ENCODE peak calls at places on chromosomes 13 and 19, in six cellular contexts. J, A, I, S, N and U are unnamed samples.

GRCh38 chr13:27644302-27644701 is 22.6 kb downstream of the POLR1D start:
- DNase-seq in J (no peak), A (no peak), I (no peak), S (no peak), N (no peak), U (peak; percentile 2)

GRCh38 chr13:50867641-50867952 is 24.1 kb upstream of the DLEU7 start:
- DNase-seq in J (no peak), A (no peak), I (no peak), S (no peak), N (no peak), U (no peak)

GRCh38 chr13:106329941-106330340 is 205.5 kb downstream of the EFNB2 start:
- DNase-seq in J (no peak), A (no peak), I (no peak), S (peak; percentile 71), N (no peak), U (no peak)

GRCh38 chr13:23749288-23749880 is 139.8 kb downstream of the MIPEP start:
- DNase-seq in J (no peak), A (no peak), I (no peak), S (no peak), N (no peak), U (no peak)

GRCh38 chr13:63954683-63955082 is 2539.0 kb upstream of the PCDH20 start:
- DNase-seq in J (no peak), A (no peak), I (no peak), S (no peak), N (no peak), U (no peak)

GRCh38 chr19:6235031-6235951 is 44.5 kb downstream of the MLLT1 start:
- DNase-seq in J (no peak), A (no peak), I (no peak), S (no peak), N (no peak), U (no peak)

GRCh38 chr19:19064811-19065745 is 1.3 kb downstream of the SLC25A42 start:
- DNase-seq in J (peak; percentile 12), A (no peak), I (no peak), S (peak; percentile 47), N (no peak), U (no peak)

GRCh38 chr13:30736921-30737320 is 1.6 kb downstream of the ALOX5AP start:
- DNase-seq in J (no peak), A (no peak), I (no peak), S (no peak), N (no peak), U (no peak)

GRCh38 chr19:5143471-5144411 is 174.8 kb downstream of the KDM4B start:
- DNase-seq in J (no peak), A (no peak), I (peak; percentile 6), S (no peak), N (no peak), U (no peak)

GRCh38 chr13:63737418-63737817 is 2321.8 kb upstream of the PCDH20 start:
- DNase-seq in J (no peak), A (no peak), I (no peak), S (no peak), N (no peak), U (no peak)

GRCh38 chr19:18339703-18340102 is 695 bp upstream of the PGPEP1 start:
- DNase-seq in J (no peak), A (no peak), I (no peak), S (peak; percentile 33), N (no peak), U (no peak)

GRCh38 chr19:8310342-8311055 is 2.3 kb upstream of the CD320 start:
- DNase-seq in J (no peak), A (peak; percentile 2), I (peak; percentile 7), S (peak; percentile 16), N (no peak), U (no peak)

GRCh38 chr13:48116808-48117207 is 21.9 kb upstream of the MED4 start:
- DNase-seq in J (no peak), A (no peak), I (no peak), S (no peak), N (no peak), U (no peak)

GRCh38 chr13:99865420-99865930 is 106.1 kb downstream of the ZIC5 start:
- DNase-seq in J (no peak), A (no peak), I (no peak), S (no peak), N (no peak), U (no peak)

GRCh38 chr13:36493046-36493445 is 60.8 kb downstream of the CCNA1 start:
- DNase-seq in J (no peak), A (no peak), I (no peak), S (no peak), N (no peak), U (no peak)

GRCh38 chr13:37656247-37656940 is 57.8 kb upstream of the POSTN start:
- DNase-seq in J (no peak), A (no peak), I (no peak), S (no peak), N (no peak), U (peak; percentile 83)

GRCh38 chr19:32200312-32201038 is 144.9 kb upstream of the ZNF507 start:
- DNase-seq in J (no peak), A (peak; percentile 45), I (no peak), S (no peak), N (no peak), U (no peak)

GRCh38 chr19:896434-896833 is 3.1 kb downstream of the RNU6-9 start:
- DNase-seq in J (no peak), A (no peak), I (no peak), S (no peak), N (no peak), U (no peak)

GRCh38 chr13:102402292-102402691 is 444 bp upstream of the FGF14 start:
- DNase-seq in J (peak; percentile 41), A (peak; percentile 42), I (no peak), S (no peak), N (no peak), U (no peak)

GRCh38 chr13:45792827-45793303 is 58.7 kb downstream of the SIAH3 start:
- DNase-seq in J (no peak), A (no peak), I (no peak), S (no peak), N (no peak), U (no peak)

GRCh38 chr13:20337894-20338551 is 105.9 kb upstream of the GJB6 start:
- DNase-seq in J (no peak), A (no peak), I (no peak), S (no peak), N (no peak), U (no peak)

GRCh38 chr13:71017607-71018006 is 849.4 kb downstream of the DACH1 start:
- DNase-seq in J (no peak), A (no peak), I (no peak), S (no peak), N (no peak), U (no peak)

DNA sequence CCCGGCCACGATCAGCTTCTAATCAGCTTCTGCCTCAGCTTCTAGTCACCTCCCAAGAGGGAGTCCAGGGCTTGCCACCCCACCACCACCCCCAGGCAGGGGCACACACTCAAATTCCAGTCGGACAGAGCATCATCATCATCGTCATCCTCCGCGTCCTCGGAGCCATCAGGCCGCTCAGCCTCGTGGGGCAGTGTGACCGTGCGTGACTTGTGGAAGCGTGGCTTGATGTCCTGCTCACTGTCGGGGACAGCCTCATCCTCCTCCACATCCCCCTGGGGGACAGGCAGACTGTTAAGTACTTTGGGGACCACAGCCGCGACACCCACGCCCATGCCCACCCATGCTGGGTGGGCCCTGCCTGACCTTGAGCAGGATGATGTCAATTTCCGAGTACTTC is 12.5 kb downstream of the TNPO2 start:
- DNase-seq in J (no peak), A (no peak), I (no peak), S (no peak), N (no peak), U (no peak)
- TF ChIP-seq CTCF in J (no peak), A (no peak), I (no peak), S (no peak), N (no peak), U (no peak)

DNA sequence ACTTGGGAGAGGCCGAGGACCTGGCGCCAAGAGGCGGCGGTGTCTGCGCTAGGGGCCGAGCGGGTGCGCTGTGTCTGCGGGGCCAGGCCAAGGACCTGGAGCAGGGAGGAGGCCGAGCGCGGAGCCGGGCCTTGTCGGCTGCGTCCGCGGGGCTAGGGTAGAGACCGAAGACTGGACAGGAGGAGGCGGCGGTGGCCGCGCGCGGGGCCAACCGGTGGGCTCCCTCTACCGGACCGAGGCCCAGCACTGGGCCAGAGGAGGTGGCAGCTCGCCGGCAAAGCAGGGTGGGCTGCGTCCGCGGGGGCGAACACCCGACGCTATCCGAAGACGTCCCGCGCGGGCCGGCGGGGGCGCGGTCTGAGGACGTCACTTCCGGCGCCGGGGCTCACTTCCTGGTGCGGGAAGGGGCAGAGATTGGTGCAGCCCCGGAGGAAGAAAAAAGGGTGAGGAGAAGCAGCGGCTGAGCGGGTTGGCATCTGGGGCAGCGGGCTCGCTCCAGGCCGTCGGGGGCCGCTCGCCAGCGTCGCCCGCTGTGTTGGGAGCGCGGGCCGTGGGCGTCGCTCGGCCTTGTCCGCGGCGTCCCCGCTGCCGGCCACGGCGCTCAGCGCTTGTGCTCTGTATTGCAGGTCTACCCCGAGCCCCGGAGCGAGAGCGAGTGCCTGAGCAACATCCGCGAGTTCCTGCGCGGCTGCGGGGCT is 38.3 kb downstream of the ARHGEF7 start:
- DNase-seq in J (peak; percentile 91), A (peak; percentile 94), I (peak; percentile 92), S (peak; percentile 94), N (peak; percentile 87), U (peak; percentile 90)
- TF ChIP-seq CTCF in J (peak; percentile 0), A (no peak), I (no peak), S (no peak), N (peak; percentile 6), U (peak; percentile 11)

GRCh38 chr13:98447881-98448641 is 128.8 kb downstream of the STK24 start:
- DNase-seq in J (peak; percentile 55), A (peak; percentile 51), I (no peak), S (no peak), N (peak; percentile 66), U (no peak)
- TF ChIP-seq CTCF in J (peak; percentile 61), A (peak; percentile 7), I (no peak), S (peak; percentile 14), N (peak; percentile 39), U (no peak)

GRCh38 chr13:40342461-40342860 is 324.0 kb downstream of the FOXO1 start:
- DNase-seq in J (no peak), A (no peak), I (no peak), S (no peak), N (no peak), U (no peak)
- TF ChIP-seq CTCF in J (no peak), A (no peak), I (no peak), S (no peak), N (no peak), U (no peak)

DNA sequence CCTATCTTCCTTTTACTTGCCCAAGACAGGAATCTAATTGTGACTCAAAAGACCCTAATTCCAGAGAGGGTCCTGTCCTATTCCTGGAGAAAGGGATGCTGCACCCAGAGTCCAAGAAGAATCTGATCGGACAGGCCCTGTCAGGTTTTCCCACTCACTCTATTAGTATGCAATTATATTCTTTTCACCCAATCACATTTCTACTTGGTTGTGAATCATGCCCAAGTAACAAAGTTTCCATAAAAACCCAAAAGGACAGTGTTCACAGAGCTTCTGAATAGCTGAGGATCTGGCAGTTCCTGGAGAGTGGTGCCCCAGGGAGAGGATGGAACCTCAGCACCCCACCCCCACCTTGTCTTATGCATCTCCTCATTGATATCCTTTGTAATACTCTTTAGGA is 135.3 kb upstream of the SLITRK5 start:
- DNase-seq in J (no peak), A (no peak), I (no peak), S (no peak), N (no peak), U (no peak)
- TF ChIP-seq CTCF in J (no peak), A (no peak), I (no peak), S (no peak), N (no peak), U (no peak)